ENCODE peak calls at places on chromosomes 13 and 19, in nine cellular contexts. F is NCI-H1930, N is RWPE1, G is nucleus accumbens, A is lung, D is Peyer's patch, L is left colon, Y is retinal pigment epithelial cell, E is ascending aorta. S is an unnamed sample.

GRCh38 chr19:32870154-32870573 is 597 bp upstream of the SLC7A9 start:
- DNase-seq in D (no peak), G (no peak), N (no peak), E (no peak), F (no peak), A (no peak), Y (no peak), L (no peak), S (peak)

GRCh38 chr19:4523306-4524110 is 5.2 kb upstream of the PLIN4 start:
- DNase-seq in A (peak), D (peak), N (no peak), G (no peak), F (no peak), E (no peak), L (peak), Y (no peak), S (peak)

GRCh38 chr19:10112037-10112751 is 701 bp downstream of the P2RY11 start:
- DNase-seq in G (no peak), E (no peak), Y (no peak), N (no peak), A (no peak), L (peak), F (no peak), D (peak), S (no peak)

GRCh38 chr19:56538254-56538760 is 441 bp upstream of the ZFP28 start:
- DNase-seq in L (peak), G (peak), D (peak), A (peak), F (peak), E (peak), Y (peak), N (peak), S (peak)

GRCh38 chr19:16075430-16076153 is 703 bp upstream of the TPM4 start:
- DNase-seq in L (peak), D (peak), Y (no peak), A (no peak), E (no peak), G (no peak), N (no peak), F (no peak), S (peak)

GRCh38 chr13:111344471-111345191 is 24.2 kb downstream of the TEX29 start:
- DNase-seq in F (no peak), D (no peak), E (no peak), A (peak), L (no peak), Y (no peak), G (no peak), N (peak), S (no peak)

GRCh38 chr19:16591803-16592556 is 19.8 kb upstream of the SLC35E1 start:
- DNase-seq in L (no peak), G (no peak), N (peak), F (no peak), Y (peak), E (no peak), A (no peak), D (no peak), S (no peak)

GRCh38 chr13:74114202-74114601 is 20.0 kb downstream of the KLF12 start:
- DNase-seq in D (no peak), A (no peak), E (no peak), N (no peak), G (no peak), L (no peak), Y (peak), F (no peak), S (no peak)

GRCh38 chr19:3348042-3348441 is 18.3 kb upstream of the NFIC start:
- DNase-seq in D (no peak), F (no peak), Y (no peak), A (no peak), N (no peak), G (no peak), L (no peak), E (no peak), S (no peak)

GRCh38 chr19:39223703-39224279 is 19.7 kb upstream of the SYCN start:
- DNase-seq in G (no peak), N (peak), Y (no peak), F (no peak), E (no peak), A (no peak), D (no peak), L (no peak), S (no peak)

GRCh38 chr19:23263870-23264590 is 13.8 kb upstream of the ZNF724 start:
- DNase-seq in E (no peak), N (no peak), Y (no peak), L (no peak), A (no peak), F (no peak), G (no peak), D (no peak), S (no peak)

GRCh38 chr13:60572003-60572792 is 175.2 kb downstream of the TDRD3 start:
- DNase-seq in E (no peak), F (no peak), A (no peak), L (no peak), G (no peak), N (peak), D (no peak), Y (no peak), S (no peak)

GRCh38 chr13:87331178-87331577 is 340.0 kb upstream of the SLITRK5 start:
- DNase-seq in L (no peak), F (no peak), D (no peak), N (peak), A (no peak), Y (peak), E (no peak), G (no peak), S (no peak)

GRCh38 chr13:111177081-111177711 is 62.1 kb downstream of the ARHGEF7 start:
- DNase-seq in A (no peak), N (no peak), D (peak), L (peak), E (peak), F (no peak), G (no peak), Y (no peak), S (peak)

GRCh38 chr13:74210693-74211393 is 76.6 kb upstream of the KLF12 start:
- DNase-seq in F (no peak), L (no peak), G (no peak), Y (no peak), D (no peak), A (no peak), N (peak), E (peak), S (no peak)